ENCODE peak calls at places on chromosomes 4 and X, in six cellular contexts. F, E, G, C, U and Y are unnamed samples.

GRCh38 chrX:122579521-122579920 is 604.6 kb upstream of the GRIA3 start:
- DNase-seq in F (no peak), E (no peak), G (no peak), C (no peak), U (no peak), Y (no peak)

GRCh38 chr4:70737006-70737405 is 15.2 kb downstream of the RUFY3 start:
- DNase-seq in C (no peak), U (peak; percentile 37), F (no peak), E (no peak), G (no peak), Y (no peak)

GRCh38 chr4:51885371-51885770 is 42.4 kb downstream of the DCUN1D4 start:
- DNase-seq in E (no peak), F (no peak), C (no peak), U (peak; percentile 44), G (no peak), Y (no peak)

GRCh38 chrX:63475200-63475599 is 124.1 kb upstream of the SPIN4 start:
- DNase-seq in F (no peak), U (no peak), C (no peak), G (no peak), E (no peak), Y (no peak)

GRCh38 chr4:122831515-122832196 is 5.0 kb downstream of the FGF2 start:
- DNase-seq in G (no peak), C (no peak), F (no peak), E (no peak), U (no peak), Y (no peak)

GRCh38 chr4:40227284-40227683 is 30.5 kb downstream of the RHOH start:
- DNase-seq in G (no peak), E (no peak), U (no peak), C (no peak), F (no peak), Y (no peak)

GRCh38 chr4:95693594-95693993 is 144.8 kb upstream of the UNC5C start:
- DNase-seq in E (no peak), C (no peak), U (peak; percentile 46), G (no peak), F (no peak), Y (no peak)

GRCh38 chr4:37604464-37604863 is 81.7 kb downstream of the RELL1 start:
- DNase-seq in F (no peak), E (no peak), G (no peak), U (peak; percentile 39), C (no peak), Y (no peak)

GRCh38 chrX:16250296-16250695 is 83.0 kb downstream of the MAGEB17 start:
- DNase-seq in F (no peak), U (no peak), G (no peak), C (no peak), E (no peak), Y (no peak)

GRCh38 chr4:121712001-121712655 is 15.3 kb upstream of the ANXA5 start:
- DNase-seq in E (no peak), F (no peak), G (no peak), C (no peak), U (no peak), Y (no peak)

GRCh38 chr4:76624271-76624681 is 189.2 kb downstream of the SHROOM3 start:
- DNase-seq in F (no peak), C (no peak), E (no peak), G (no peak), U (peak; percentile 92), Y (no peak)